ENCODE peak calls at places on chromosome 14, in ten cellular contexts. U is psoas muscle, S is tibial artery, A is SK-N-SH, Q is spleen, X is left ventricle myocardium inferior, O is lung, P is right lobe of liver, L is pancreas, B is left lung. H is an unnamed sample.

GRCh38 chr14:106843951-106844483 is 1317.6 kb downstream of the TMEM121 start:
- DNase-seq in U (no peak), S (no peak), A (peak; percentile 13), Q (peak; percentile 77), X (no peak), O (peak; percentile 51), P (no peak), L (peak; percentile 49), B (peak; percentile 41), H (no peak)

GRCh38 chr14:55372423-55372822 is 39.2 kb downstream of the ATG14 start:
- DNase-seq in U (no peak), S (no peak), A (no peak), Q (no peak), X (no peak), O (no peak), P (no peak), L (no peak), B (no peak), H (no peak)

GRCh38 chr14:68936980-68937379 is 42.1 kb downstream of the ACTN1 start:
- DNase-seq in U (no peak), S (no peak), A (no peak), Q (no peak), X (no peak), O (no peak), P (peak; percentile 19), L (no peak), B (no peak), H (no peak)

GRCh38 chr14:91879196-91879595 is 11.9 kb upstream of the TC2N start:
- DNase-seq in U (no peak), S (no peak), A (no peak), Q (no peak), X (no peak), O (no peak), P (no peak), L (no peak), B (no peak), H (peak; percentile 36)

GRCh38 chr14:89422952-89423345 is 5.9 kb upstream of the FOXN3 start:
- DNase-seq in U (no peak), S (no peak), A (no peak), Q (no peak), X (no peak), O (no peak), P (no peak), L (no peak), B (no peak), H (no peak)

GRCh38 chr14:25150401-25150800 is 100.5 kb upstream of the STXBP6 start:
- DNase-seq in U (no peak), S (no peak), A (no peak), Q (no peak), X (no peak), O (no peak), P (no peak), L (no peak), B (no peak), H (no peak)

GRCh38 chr14:55581011-55581806 is 1.2 kb downstream of the KTN1 start:
- DNase-seq in U (peak; percentile 69), S (peak; percentile 28), A (peak; percentile 72), Q (peak; percentile 90), X (peak; percentile 44), O (peak; percentile 34), P (peak; percentile 53), L (peak; percentile 44), B (peak; percentile 49), H (peak; percentile 35)

GRCh38 chr14:58133739-58134138 is 18.3 kb downstream of the ARMH4 start:
- DNase-seq in U (no peak), S (no peak), A (no peak), Q (no peak), X (no peak), O (no peak), P (no peak), L (no peak), B (no peak), H (peak; percentile 38)

GRCh38 chr14:101858791-101859537 is 97.5 kb downstream of the PPP2R5C start:
- DNase-seq in U (no peak), S (no peak), A (peak; percentile 50), Q (no peak), X (peak; percentile 40), O (peak; percentile 65), P (no peak), L (no peak), B (peak; percentile 72), H (no peak)

GRCh38 chr14:97295108-97295710 is 498.0 kb downstream of the VRK1 start:
- DNase-seq in U (no peak), S (no peak), A (no peak), Q (no peak), X (no peak), O (no peak), P (no peak), L (no peak), B (no peak), H (no peak)

GRCh38 chr14:97301931-97302559 is 504.9 kb downstream of the VRK1 start:
- DNase-seq in U (no peak), S (no peak), A (no peak), Q (no peak), X (no peak), O (no peak), P (no peak), L (no peak), B (no peak), H (no peak)

GRCh38 chr14:97298331-97298730 is 501.1 kb downstream of the VRK1 start:
- DNase-seq in U (no peak), S (no peak), A (peak; percentile 4), Q (no peak), X (no peak), O (no peak), P (no peak), L (no peak), B (no peak), H (no peak)

GRCh38 chr14:97298775-97299174 is 501.6 kb downstream of the VRK1 start:
- DNase-seq in U (no peak), S (no peak), A (no peak), Q (no peak), X (no peak), O (no peak), P (no peak), L (no peak), B (no peak), H (no peak)

DNA sequence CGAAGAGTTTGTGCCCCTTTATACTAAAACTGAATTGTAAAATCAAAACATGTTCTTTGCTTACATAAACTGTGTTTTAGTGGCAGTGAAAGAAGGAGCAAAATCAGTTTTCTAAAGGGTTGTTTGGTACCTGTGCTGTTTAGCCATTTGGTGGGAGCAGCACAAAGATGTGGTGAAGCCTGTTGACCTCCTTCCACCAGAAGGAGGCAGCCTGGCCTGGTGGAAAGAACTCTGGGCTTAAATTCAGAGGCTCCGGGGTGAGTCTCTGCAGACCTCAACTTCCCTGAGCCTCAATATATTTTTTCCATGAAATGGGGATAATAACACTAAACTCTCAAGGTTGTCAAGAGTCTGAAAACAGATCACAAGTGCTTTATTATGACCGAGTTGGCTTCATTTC is 502.5 kb downstream of the VRK1 start:
- DNase-seq in U (no peak), S (no peak), A (no peak), Q (no peak), X (no peak), O (no peak), P (no peak), L (no peak), B (no peak), H (no peak)
- TF ChIP-seq CTCF in U (no peak), S (no peak), A (no peak), Q (no peak), X (no peak), O (no peak), P (no peak), L (no peak), B (no peak), H (no peak)

DNA sequence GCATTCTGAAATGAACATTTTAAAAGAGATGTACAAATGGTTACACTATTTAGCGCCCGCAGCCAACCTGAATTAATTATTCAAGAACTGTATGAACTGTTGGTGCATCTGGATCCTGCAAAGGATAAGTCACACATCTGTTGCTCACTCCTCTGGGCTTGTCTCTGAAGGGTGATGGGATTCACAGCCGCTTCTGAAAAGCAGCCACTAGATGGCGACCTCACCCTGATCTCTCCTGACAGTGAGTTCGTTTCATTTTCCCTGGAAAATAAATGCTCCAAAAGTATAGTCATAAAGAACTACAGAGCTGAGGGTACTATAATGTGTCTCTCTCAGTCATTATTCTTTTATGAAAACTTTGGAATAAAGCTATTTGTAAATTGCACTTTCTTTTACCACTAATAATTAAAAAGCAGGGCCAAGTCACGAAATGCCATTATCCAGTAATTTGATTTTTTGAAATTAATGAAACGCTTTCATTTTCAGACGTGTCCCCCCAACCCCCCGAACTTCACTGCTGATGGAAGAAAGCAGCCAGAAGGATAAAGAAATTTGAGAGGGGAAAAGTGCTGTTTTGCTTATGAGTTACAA is 789.6 kb downstream of the NRXN3 start:
- DNase-seq in U (peak; percentile 70), S (peak; percentile 73), A (peak; percentile 65), Q (no peak), X (peak; percentile 51), O (peak; percentile 55), P (peak; percentile 73), L (peak; percentile 70), B (peak; percentile 54), H (peak; percentile 67)
- H3K27ac ChIP-seq in U (no peak overlapping the region), S (peak overlapping the region; percentile 47), A (peak overlapping the region; percentile 18), Q (peak overlapping the region; percentile 11), X (no peak overlapping the region), O (no peak overlapping the region), P (no peak overlapping the region), L (no peak overlapping the region), B (no peak overlapping the region), H (no peak overlapping the region)

GRCh38 chr14:78885884-78886283 is 715.7 kb downstream of the NRXN3 start:
- DNase-seq in U (no peak), S (no peak), A (no peak), Q (no peak), X (no peak), O (no peak), P (no peak), L (no peak), B (no peak), H (no peak)
- TF ChIP-seq CTCF in U (no peak), S (no peak), A (no peak), Q (no peak), X (no peak), O (no peak), P (no peak), L (no peak), B (no peak), H (no peak)

GRCh38 chr14:21024668-21025373 is at the start of gene NDRG2:
- DNase-seq in U (peak; percentile 94), S (peak; percentile 82), A (peak; percentile 95), Q (peak; percentile 94), X (peak; percentile 89), O (peak; percentile 71), P (peak; percentile 91), L (peak; percentile 84), B (peak; percentile 79), H (peak; percentile 54)

GRCh38 chr14:21023817-21024667 is 819 bp downstream of the NDRG2 start:
- DNase-seq in U (peak; percentile 61), S (no peak), A (no peak), Q (no peak), X (no peak), O (no peak), P (peak; percentile 45), L (no peak), B (no peak), H (no peak)

GRCh38 chr14:21022686-21023085 is 2.2 kb downstream of the NDRG2 start:
- DNase-seq in U (no peak), S (no peak), A (no peak), Q (no peak), X (no peak), O (no peak), P (no peak), L (no peak), B (no peak), H (no peak)

GRCh38 chr14:21020977-21021545 is 3.8 kb downstream of the NDRG2 start:
- DNase-seq in U (no peak), S (no peak), A (no peak), Q (no peak), X (no peak), O (no peak), P (no peak), L (no peak), B (no peak), H (no peak)

GRCh38 chr14:21023174-21023573 is 1.7 kb downstream of the NDRG2 start:
- DNase-seq in U (peak; percentile 69), S (no peak), A (no peak), Q (no peak), X (peak; percentile 36), O (no peak), P (peak; percentile 43), L (no peak), B (no peak), H (no peak)
- H3K27ac ChIP-seq in U (peak overlapping the region; percentile 98), S (peak overlapping the region; percentile 97), A (no peak overlapping the region), Q (peak overlapping the region; percentile 88), X (peak overlapping the region; percentile 99), O (peak overlapping the region; percentile 17), P (peak overlapping the region; percentile 89), L (no peak overlapping the region), B (peak overlapping the region; percentile 15), H (no peak overlapping the region)

H was measured in RWPE1.